ENCODE peak calls at places on chromosomes 13 and 19, in seven cellular contexts. R, B, J, N, T, A and C are unnamed samples.

GRCh38 chr19:40718774-40719391 is 2.0 kb downstream of the ITPKC start:
- DNase-seq in B (no peak), A (no peak), T (no peak), R (peak), N (no peak), J (no peak), C (peak)

GRCh38 chr13:75612354-75612753 is 23.8 kb upstream of the LMO7 start:
- DNase-seq in T (no peak), A (no peak), J (no peak), N (no peak), R (no peak), B (no peak), C (no peak)

GRCh38 chr13:22449251-22449650 is 731.5 kb upstream of the SGCG start:
- DNase-seq in R (no peak), B (no peak), J (no peak), T (no peak), N (no peak), A (no peak), C (no peak)

GRCh38 chr13:95020298-95020987 is 280.8 kb downstream of the ABCC4 start:
- DNase-seq in T (no peak), N (no peak), J (no peak), R (no peak), B (no peak), A (no peak), C (no peak)

GRCh38 chr13:33931397-33931987 is 113.5 kb downstream of the RFC3 start:
- DNase-seq in T (no peak), A (no peak), B (no peak), R (peak), N (no peak), J (no peak), C (no peak)

GRCh38 chr13:95650691-95651090 is 6.2 kb upstream of the DZIP1 start:
- DNase-seq in R (no peak), N (no peak), T (no peak), B (no peak), A (no peak), J (no peak), C (no peak)

GRCh38 chr13:76812971-76813691 is 73.1 kb downstream of the KCTD12 start:
- DNase-seq in A (no peak), T (no peak), B (no peak), N (no peak), R (no peak), J (no peak), C (no peak)

GRCh38 chr19:58196911-58197616 is 14.2 kb downstream of the ZNF274 start:
- DNase-seq in A (no peak), T (no peak), B (no peak), J (no peak), R (no peak), N (no peak), C (no peak)

GRCh38 chr13:78600317-78600899 is 2.9 kb downstream of the POU4F1 start:
- DNase-seq in B (no peak), A (no peak), T (no peak), N (no peak), J (no peak), R (no peak), C (no peak)

GRCh38 chr13:40060318-40061007 is 405.0 kb downstream of the COG6 start:
- DNase-seq in R (peak), A (no peak), B (peak), T (peak), J (no peak), N (peak), C (no peak)

GRCh38 chr13:99067160-99067985 is 89.5 kb upstream of the DOCK9 start:
- DNase-seq in R (no peak), T (peak), N (peak), B (no peak), J (no peak), A (no peak), C (no peak)

GRCh38 chr19:51123381-51124186 is 1.1 kb upstream of the SIGLEC9 start:
- DNase-seq in A (peak), R (no peak), J (peak), T (no peak), N (no peak), B (peak), C (no peak)

GRCh38 chr19:43450545-43450997 is 14.8 kb downstream of the LYPD3 start:
- DNase-seq in J (no peak), R (no peak), A (no peak), N (no peak), T (no peak), B (no peak), C (no peak)

GRCh38 chr13:38687246-38688229 is 661 bp downstream of the FREM2 start:
- DNase-seq in B (no peak), N (no peak), J (no peak), A (no peak), T (no peak), R (peak), C (peak)